ENCODE peak calls at places on chromosomes 5 and 9, in five cellular contexts. Z, V, M, S and H are unnamed samples.

GRCh38 chr5:173864126-173865075 is 23.7 kb upstream of the CPEB4 start:
- DNase-seq in Z (no peak), V (no peak), M (no peak), S (no peak), H (no peak)

GRCh38 chr9:28946648-28947047 is 1373.4 kb upstream of the C9orf72 start:
- DNase-seq in Z (no peak), V (no peak), S (no peak), M (no peak), H (no peak)

GRCh38 chr5:52868417-52868816 is 80.7 kb downstream of the ITGA1 start:
- DNase-seq in V (no peak), M (no peak), S (no peak), Z (no peak), H (no peak)

GRCh38 chr9:37944671-37945481 is 40.9 kb upstream of the SLC25A51 start:
- DNase-seq in V (peak), S (peak), Z (peak), M (no peak), H (no peak)

GRCh38 chr9:124308606-124309310 is 51.0 kb downstream of the NEK6 start:
- DNase-seq in Z (peak), S (no peak), M (no peak), V (no peak), H (no peak)

GRCh38 chr5:29950416-29951145 is 1242.9 kb upstream of the CDH6 start:
- DNase-seq in V (no peak), M (no peak), S (no peak), Z (no peak), H (no peak)

GRCh38 chr5:80672140-80672736 is 17.5 kb upstream of the DHFR start:
- DNase-seq in M (peak), V (peak), S (peak), Z (peak), H (peak)

GRCh38 chr5:65834306-65834705 is 92.1 kb upstream of the ERBIN start:
- DNase-seq in M (no peak), V (no peak), Z (no peak), S (no peak), H (no peak)

GRCh38 chr9:94788706-94789105 is 62.2 kb downstream of the AOPEP start:
- DNase-seq in M (no peak), V (no peak), S (peak), Z (no peak), H (no peak)

GRCh38 chr5:154367101-154367500 is 78.7 kb upstream of the SAP30L start:
- DNase-seq in V (peak), M (peak), S (no peak), Z (no peak), H (no peak)

GRCh38 chr9:105063665-105064247 is 135.8 kb upstream of the ABCA1 start:
- DNase-seq in V (peak), M (no peak), Z (no peak), S (no peak), H (no peak)

GRCh38 chr5:76641514-76642120 is 18.4 kb upstream of the F2RL2 start:
- DNase-seq in M (peak), S (peak), Z (peak), V (peak), H (no peak)

GRCh38 chr5:168851902-168852321 is 272.7 kb upstream of the PANK3 start:
- DNase-seq in V (no peak), Z (peak), M (peak), S (no peak), H (no peak)

GRCh38 chr9:135021393-135021789 is 66.1 kb upstream of the OLFM1 start:
- DNase-seq in S (no peak), Z (no peak), V (no peak), M (no peak), H (peak)

GRCh38 chr5:139669681-139670368 is 21.7 kb downstream of the CXXC5 start:
- DNase-seq in M (no peak), Z (no peak), V (no peak), S (no peak), H (peak)

GRCh38 chr5:65423623-65424022 is 58.1 kb downstream of the ADAMTS6 start:
- DNase-seq in S (no peak), M (no peak), V (no peak), Z (no peak), H (no peak)

GRCh38 chr5:168984135-168984675 is 316.7 kb downstream of the SLIT3 start:
- DNase-seq in Z (peak), V (no peak), S (no peak), M (no peak), H (no peak)

GRCh38 chr5:122375801-122376200 is 63.8 kb downstream of the SNCAIP start:
- DNase-seq in M (no peak), S (no peak), V (peak), Z (no peak), H (no peak)

GRCh38 chr9:110224583-110224982 is 16.6 kb upstream of the C9orf152 start:
- DNase-seq in V (no peak), Z (no peak), S (no peak), M (no peak), H (no peak)

GRCh38 chr5:132265336-132266030 is 8.0 kb downstream of the PDLIM4 start:
- DNase-seq in M (peak), S (no peak), Z (peak), V (peak), H (peak)

GRCh38 chr9:73595036-73595545 is 443.4 kb downstream of the ANXA1 start:
- DNase-seq in S (no peak), M (no peak), V (no peak), Z (no peak), H (no peak)

GRCh38 chr5:16886366-16886736 is 49.7 kb downstream of the MYO10 start:
- DNase-seq in S (no peak), M (no peak), Z (no peak), V (peak), H (no peak)
- H3K9ac ChIP-seq in S (no peak), M (no peak), Z (no peak), V (no peak), H (no peak)

DNA sequence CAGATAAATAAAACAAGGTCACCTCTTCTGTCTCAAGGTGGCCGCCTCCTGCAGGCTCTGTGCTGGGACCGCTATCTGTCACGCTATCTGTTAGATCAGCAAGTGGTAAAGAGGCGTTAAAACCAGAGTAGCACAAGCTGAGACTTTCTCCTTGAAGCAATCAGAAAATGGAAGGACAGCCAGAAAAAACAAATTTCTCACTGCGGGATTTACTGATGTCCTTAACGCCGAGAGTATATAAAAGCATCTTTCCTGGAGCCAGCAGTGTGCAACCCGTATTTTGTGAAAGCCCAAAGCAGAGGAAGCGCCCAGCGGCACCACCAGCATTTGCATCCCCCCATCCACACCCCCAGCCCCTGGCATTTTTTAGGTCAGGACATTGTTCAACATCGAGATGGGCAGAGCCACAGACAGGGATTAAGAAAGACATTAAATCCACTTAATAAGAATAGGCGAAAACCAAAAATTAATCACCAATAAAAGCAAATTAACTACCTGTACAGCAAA is 48.6 kb downstream of the DUSP1 start:
- DNase-seq in V (no peak), M (no peak), S (no peak), Z (peak), H (peak)
- H3K4me3 ChIP-seq in V (no peak), M (no peak), S (no peak), Z (no peak), H (no peak)

DNA sequence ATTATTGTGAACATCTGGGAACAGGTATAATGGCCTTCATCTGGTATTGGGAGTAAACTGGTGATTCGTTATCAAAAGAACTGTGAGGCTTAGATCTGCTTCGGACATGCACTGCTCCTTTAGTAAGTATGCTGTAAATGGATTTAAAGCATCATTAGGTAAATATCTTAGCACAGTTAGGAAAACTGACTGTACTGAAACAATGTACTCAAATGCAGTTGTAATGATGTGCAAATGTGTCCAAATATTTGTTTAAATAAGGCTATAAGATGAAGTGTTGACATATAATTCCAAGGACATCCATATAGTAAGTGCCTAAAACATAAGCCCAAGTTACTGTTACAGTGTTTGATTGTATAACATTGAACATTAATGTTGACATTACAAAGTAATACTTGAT is 512.5 kb upstream of the CDH18 start:
- DNase-seq in V (no peak), Z (no peak), M (no peak), S (no peak), H (no peak)
- H3K9ac ChIP-seq in V (no peak), Z (no peak), M (no peak), S (no peak), H (no peak)

GRCh38 chr9:23851024-23851629 is 25.1 kb upstream of the ELAVL2 start:
- DNase-seq in S (peak), Z (peak), M (no peak), V (no peak), H (peak)

GRCh38 chr9:23855885-23856284 is 29.8 kb upstream of the ELAVL2 start:
- DNase-seq in S (no peak), V (no peak), M (no peak), Z (peak), H (no peak)

GRCh38 chr9:23849379-23849778 is 23.3 kb upstream of the ELAVL2 start:
- DNase-seq in S (peak), M (no peak), Z (peak), V (no peak), H (no peak)

DNA sequence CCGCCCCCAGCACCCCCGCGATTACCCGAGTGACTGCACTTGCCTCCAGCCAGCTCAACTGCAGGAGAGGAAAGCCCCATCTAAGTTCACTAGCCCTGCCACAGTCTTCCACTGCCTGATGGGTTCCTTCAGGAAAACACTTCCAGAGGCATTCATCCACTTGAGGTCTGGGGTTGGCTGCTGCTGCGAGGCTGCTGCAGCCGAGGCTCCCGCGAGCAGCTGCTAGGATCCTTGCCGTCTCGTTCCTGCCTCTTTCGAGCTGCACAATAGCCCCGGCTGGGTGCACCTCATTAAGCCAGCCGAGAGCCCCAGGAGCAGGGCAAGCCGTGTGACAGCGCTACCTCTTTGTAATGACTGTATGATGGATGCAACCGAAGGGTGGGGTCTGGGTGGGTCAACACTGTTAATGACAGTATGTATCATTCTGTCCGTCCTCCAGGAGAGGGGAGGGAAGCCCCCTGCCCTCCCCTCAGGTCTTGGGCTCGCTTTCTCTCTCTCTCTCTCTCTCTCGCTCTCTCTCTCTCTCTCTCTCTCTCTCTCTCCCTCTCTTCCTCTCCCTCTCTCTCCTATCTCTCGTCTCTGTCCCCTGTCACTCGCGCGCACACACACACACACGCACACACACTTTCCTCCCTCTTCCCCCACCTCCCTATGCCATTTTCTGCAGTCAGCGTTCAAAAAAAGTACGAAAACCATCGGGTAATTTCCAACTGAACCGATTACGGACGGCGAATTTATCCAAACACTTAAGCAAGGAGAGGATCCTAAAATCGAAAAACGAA is 24.4 kb upstream of the ELAVL2 start:
- DNase-seq in V (no peak), M (no peak), S (peak), Z (peak), H (no peak)
- H3K4me3 ChIP-seq in V (no peak), M (no peak), S (peak), Z (peak), H (peak)